ENCODE peak calls at places on chromosome 14, in four cellular contexts. O is HFFc6, D is midbrain, J is caudate nucleus. Z is an unnamed sample.

GRCh38 chr14:65958664-65959562 is 527.3 kb upstream of the CCDC196 start:
- DNase-seq in O (peak; percentile 15), D (no peak), J (no peak), Z (no peak)

GRCh38 chr14:56144176-56144575 is 26.0 kb downstream of the PELI2 start:
- DNase-seq in O (no peak), D (no peak), J (no peak), Z (no peak)

GRCh38 chr14:100538566-100539318 is 48.5 kb downstream of the BEGAIN start:
- DNase-seq in O (no peak), D (no peak), J (no peak), Z (no peak)

GRCh38 chr14:101062611-101063010 is 159.1 kb upstream of the RTL1 start:
- DNase-seq in O (no peak), D (no peak), J (no peak), Z (no peak)

GRCh38 chr14:28656704-28657255 is 109.8 kb upstream of the FOXG1 start:
- DNase-seq in O (no peak), D (no peak), J (no peak), Z (no peak)

GRCh38 chr14:22265319-22266140 is 323.5 kb downstream of the DAD1 start:
- DNase-seq in O (no peak), D (no peak), J (no peak), Z (no peak)

GRCh38 chr14:100531591-100532121 is 55.6 kb downstream of the BEGAIN start:
- DNase-seq in O (no peak), D (no peak), J (no peak), Z (no peak)

GRCh38 chr14:59197695-59198262 is 9.3 kb downstream of the DAAM1 start:
- DNase-seq in O (no peak), D (no peak), J (no peak), Z (no peak)

GRCh38 chr14:103284574-103285467 is 49.2 kb upstream of the EIF5 start:
- DNase-seq in O (peak; percentile 5), D (no peak), J (no peak), Z (no peak)

GRCh38 chr14:33184587-33184986 is 245.9 kb downstream of the NPAS3 start:
- DNase-seq in O (no peak), D (peak; percentile 23), J (no peak), Z (no peak)

GRCh38 chr14:49287004-49287403 is 299.2 kb downstream of the RPS29 start:
- DNase-seq in O (no peak), D (no peak), J (no peak), Z (no peak)

GRCh38 chr14:69319911-69320310 is 60.0 kb downstream of the GALNT16 start:
- DNase-seq in O (no peak), D (no peak), J (no peak), Z (no peak)

GRCh38 chr14:103548463-103549351 is 13.8 kb downstream of the BAG5 start:
- DNase-seq in O (no peak), D (peak; percentile 63), J (no peak), Z (peak; percentile 59)

GRCh38 chr14:105806568-105806967 is 280.2 kb downstream of the TMEM121 start:
- DNase-seq in O (no peak), D (no peak), J (no peak), Z (no peak)

GRCh38 chr14:51395361-51395849 is 155.4 kb downstream of the TMX1 start:
- DNase-seq in O (peak; percentile 74), D (peak; percentile 2), J (no peak), Z (peak; percentile 22)